ENCODE peak calls at places on chromosomes 5 and 9, in eight cellular contexts. J is psoas muscle, I is prostate gland, D is spleen, Y is suprapubic skin, L is tibial artery, A is fibroblast of lung, O is uterus. N is an unnamed sample.

GRCh38 chr5:1547655-1548054 is 23.9 kb upstream of the LPCAT1 start:
- DNase-seq in J (no peak), I (no peak), D (peak; percentile 17), Y (no peak), L (no peak), A (no peak), O (no peak), N (no peak)

GRCh38 chr5:91225848-91226686 is 157.1 kb downstream of the ARRDC3 start:
- DNase-seq in J (no peak), I (peak; percentile 10), D (no peak), Y (no peak), L (no peak), A (peak; percentile 15), O (no peak), N (no peak)

GRCh38 chr5:82406200-82406773 is 128.1 kb upstream of the RPS23 start:
- DNase-seq in J (no peak), I (no peak), D (no peak), Y (no peak), L (no peak), A (peak; percentile 96), O (no peak), N (no peak)

GRCh38 chr5:137039939-137040515 is 459.1 kb downstream of the SPOCK1 start:
- DNase-seq in J (no peak), I (no peak), D (no peak), Y (no peak), L (no peak), A (no peak), O (no peak), N (no peak)

GRCh38 chr5:145295236-145295635 is 539.9 kb downstream of the PRELID2 start:
- DNase-seq in J (no peak), I (no peak), D (no peak), Y (no peak), L (no peak), A (no peak), O (no peak), N (no peak)

GRCh38 chr5:137621306-137621705 is 114.6 kb downstream of the KLHL3 start:
- DNase-seq in J (no peak), I (no peak), D (no peak), Y (no peak), L (no peak), A (no peak), O (no peak), N (no peak)

GRCh38 chr5:116766470-116766947 is 191.9 kb upstream of the SEMA6A start:
- DNase-seq in J (no peak), I (no peak), D (no peak), Y (peak; percentile 71), L (no peak), A (peak; percentile 95), O (peak; percentile 29), N (no peak)

GRCh38 chr5:78638973-78639669 is 9.5 kb downstream of the LHFPL2 start:
- DNase-seq in J (no peak), I (no peak), D (no peak), Y (no peak), L (no peak), A (no peak), O (no peak), N (no peak)

GRCh38 chr5:2751592-2752021 is at the start of gene IRX2:
- DNase-seq in J (peak; percentile 71), I (peak; percentile 97), D (no peak), Y (peak; percentile 92), L (no peak), A (peak; percentile 98), O (peak; percentile 23), N (peak; percentile 92)

GRCh38 chr9:106799146-106799545 is 63.8 kb upstream of the ZNF462 start:
- DNase-seq in J (no peak), I (no peak), D (no peak), Y (no peak), L (no peak), A (peak; percentile 92), O (no peak), N (no peak)

GRCh38 chr5:78362220-78362619 is 1.8 kb downstream of the SCAMP1 start:
- DNase-seq in J (no peak), I (no peak), D (no peak), Y (no peak), L (no peak), A (no peak), O (no peak), N (no peak)

DNA sequence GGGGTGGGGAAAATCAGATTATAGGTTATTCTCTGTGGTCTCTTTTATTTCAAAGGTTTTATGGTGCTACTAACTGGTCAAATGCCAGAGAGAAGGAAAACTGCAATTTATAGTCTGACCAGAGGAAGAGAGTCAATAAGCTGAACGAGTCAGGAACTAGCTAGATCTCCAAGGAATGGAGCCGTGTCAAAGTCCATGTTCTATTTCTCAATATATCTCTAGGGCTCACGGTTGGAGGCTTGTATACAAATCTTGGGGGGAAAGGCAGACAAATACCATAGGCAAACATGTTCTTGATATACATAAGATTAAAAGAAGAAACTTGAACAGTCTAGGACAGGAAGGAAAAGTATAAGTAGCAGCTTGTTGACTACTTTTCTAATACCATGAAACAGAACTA is 627.1 kb downstream of the PDE4D start:
- DNase-seq in J (no peak), I (no peak), D (no peak), Y (no peak), L (no peak), A (no peak), O (no peak), N (no peak)
- H3K4me1 ChIP-seq in J (peaks cover 78% of the 10 kb centered on the region), I (no peaks in the 10 kb centered on the region), D (no peaks in the 10 kb centered on the region), Y (no peaks in the 10 kb centered on the region), L (peaks cover 37% of the 10 kb centered on the region), A (no peaks in the 10 kb centered on the region), O (no peaks in the 10 kb centered on the region), N (no peaks in the 10 kb centered on the region)

DNA sequence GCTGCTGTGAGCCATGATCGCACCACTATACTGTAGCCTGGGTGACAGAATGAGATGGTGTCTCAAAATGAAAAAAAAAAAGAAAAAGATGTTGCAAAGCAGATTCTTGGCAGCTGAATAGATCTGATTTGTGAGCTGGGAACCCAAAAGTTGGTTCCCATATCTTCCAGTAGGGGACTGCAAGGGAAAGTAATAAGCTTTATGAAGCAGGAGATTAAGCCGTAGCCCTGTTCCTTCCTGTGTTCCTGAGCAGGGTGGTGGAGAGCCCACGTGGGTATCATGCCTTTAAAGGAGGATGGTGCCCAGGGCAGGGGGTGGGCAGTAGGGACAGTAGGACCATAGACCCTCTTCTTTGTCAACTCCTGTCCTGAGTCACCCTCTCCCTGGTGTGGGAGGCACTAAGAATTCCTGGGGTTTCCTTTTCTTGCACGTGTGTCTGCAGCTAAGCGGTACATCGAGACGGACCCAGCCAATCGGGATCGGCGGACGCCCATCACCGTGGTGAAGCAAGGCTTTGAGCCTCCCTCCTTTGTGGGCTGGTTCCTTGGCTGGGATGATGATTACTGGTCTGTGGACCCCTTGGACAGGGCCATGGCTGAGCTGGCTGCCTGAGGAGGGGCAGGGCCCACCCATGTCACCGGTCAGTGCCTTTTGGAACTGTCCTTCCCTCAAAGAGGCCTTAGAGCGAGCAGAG is 37.9 kb downstream of the STOM start:
- DNase-seq in J (no peak), I (no peak), D (no peak), Y (no peak), L (no peak), A (no peak), O (no peak), N (no peak)
- TF ChIP-seq CTCF in J (peak; percentile 31), I (no peak), D (no peak), Y (peak; percentile 13), L (peak; percentile 67), A (peak; percentile 49), O (peak; percentile 21), N (peak; percentile 34)

DNA sequence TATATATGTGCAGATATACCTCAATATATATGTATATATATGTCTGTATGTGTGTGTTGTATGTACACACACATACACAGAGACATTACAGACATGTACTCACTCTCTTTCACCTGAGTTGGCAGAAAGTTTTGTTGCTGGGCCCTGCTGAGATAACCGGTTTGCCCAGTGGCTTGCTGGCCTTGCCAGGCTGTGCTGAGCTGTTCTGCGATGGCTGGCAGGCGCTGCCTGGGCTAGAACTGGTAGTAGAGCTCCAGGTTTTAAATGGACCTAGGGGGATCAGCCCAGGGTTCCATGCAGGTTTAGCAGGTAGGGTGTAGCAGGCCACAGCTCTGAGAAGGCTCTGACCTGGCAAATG is 394.3 kb downstream of the GADD45G start:
- DNase-seq in J (no peak), I (peak; percentile 92), D (no peak), Y (no peak), L (no peak), A (no peak), O (no peak), N (peak; percentile 73)
- H3K4me3 ChIP-seq in J (no peak overlapping the region), I (no peak overlapping the region), D (no peak overlapping the region), Y (peak overlapping the region; percentile 27), L (peak overlapping the region; percentile 43), A (no peak overlapping the region), O (no peak overlapping the region), N (no peak overlapping the region)

GRCh38 chr5:179762781-179763176 is 30.2 kb downstream of the MAML1 start:
- DNase-seq in J (no peak), I (no peak), D (no peak), Y (no peak), L (no peak), A (peak; percentile 66), O (no peak), N (no peak)

GRCh38 chr5:179759961-179760541 is 27.4 kb downstream of the MAML1 start:
- DNase-seq in J (peak; percentile 35), I (no peak), D (peak; percentile 14), Y (no peak), L (no peak), A (no peak), O (no peak), N (peak; percentile 37)

GRCh38 chr5:179755022-179755421 is 22.4 kb downstream of the MAML1 start:
- DNase-seq in J (no peak), I (no peak), D (no peak), Y (no peak), L (no peak), A (peak; percentile 20), O (no peak), N (no peak)

GRCh38 chr5:179762079-179762780 is 29.6 kb downstream of the MAML1 start:
- DNase-seq in J (peak; percentile 48), I (peak; percentile 14), D (no peak), Y (no peak), L (no peak), A (peak; percentile 64), O (no peak), N (peak; percentile 33)

DNA sequence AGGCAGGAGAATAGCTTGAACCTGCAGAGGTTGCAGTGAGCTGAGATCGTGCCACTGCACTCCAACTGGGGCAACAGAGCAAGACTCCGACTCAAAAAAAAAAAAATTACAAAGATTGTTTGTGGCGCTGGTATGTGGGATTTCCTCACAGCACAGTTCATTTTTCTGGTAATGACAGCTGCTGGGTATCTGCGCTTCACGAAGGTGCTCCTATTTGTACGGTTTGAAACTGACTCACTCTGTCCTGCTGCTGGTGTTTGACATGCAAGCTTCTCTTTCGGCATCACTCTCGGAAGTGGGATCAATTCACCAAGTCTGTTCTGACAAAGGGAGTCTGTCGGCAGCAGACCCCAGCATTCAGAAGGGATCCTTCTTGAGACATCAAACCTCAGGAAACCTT is 26.3 kb downstream of the MAML1 start:
- DNase-seq in J (no peak), I (no peak), D (no peak), Y (no peak), L (no peak), A (peak; percentile 11), O (no peak), N (no peak)
- H3K4me1 ChIP-seq in J (peaks cover 46% of the 10 kb centered on the region), I (peaks cover 12% of the 10 kb centered on the region), D (peaks cover 95% of the 10 kb centered on the region), Y (peaks cover 47% of the 10 kb centered on the region), L (peaks cover 64% of the 10 kb centered on the region), A (peaks cover 17% of the 10 kb centered on the region), O (no peaks in the 10 kb centered on the region), N (peaks cover 32% of the 10 kb centered on the region)

DNA sequence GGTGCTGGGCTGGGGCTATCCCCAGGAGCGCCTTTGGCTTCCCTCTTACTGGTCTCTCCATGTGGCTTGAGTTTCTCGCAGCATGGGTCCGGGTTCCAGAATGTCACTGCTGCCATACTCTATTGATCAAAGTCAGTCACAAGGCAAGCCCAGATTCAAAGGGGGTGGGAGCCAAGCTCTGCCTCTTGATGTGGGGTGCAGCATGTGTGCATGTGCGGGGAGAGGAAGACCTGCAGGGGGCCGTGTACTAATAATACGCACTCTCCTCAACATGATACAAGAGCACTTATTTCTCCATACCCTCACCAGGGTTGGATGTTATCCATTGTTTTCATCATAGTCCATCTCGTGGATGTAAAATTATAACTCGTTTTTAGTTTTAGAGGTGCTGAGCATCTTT is 81.2 kb downstream of the NDFIP1 start:
- DNase-seq in J (no peak), I (no peak), D (no peak), Y (no peak), L (no peak), A (no peak), O (no peak), N (no peak)
- TF ChIP-seq CTCF in J (no peak), I (no peak), D (no peak), Y (no peak), L (no peak), A (no peak), O (no peak), N (no peak)